ENCODE peak calls at places on chromosomes 3 and 15, in five cellular contexts. C is GM13976; H is nucleus accumbens; S is activated T-helper 1 cell treated with anti-CD3 and anti-CD28 coated beads, Interleukin-12 subunit alpha, Interleukin-12 subunit beta, Interleukin-2, Interleukin-4 antibody, amounts not matched to agents 30 ng/mL and 10 ng/mL and 1 ng/mL, durations not matched to agents 14 hours and 24 hours and 36 hours; O is GM03348. D is an unnamed sample.

GRCh38 chr3:13484861-13485590 is 4.9 kb downstream of the HDAC11 start:
- DNase-seq in C (no peak), H (peak; percentile 51), S (no peak), O (peak; percentile 49), D (no peak)

GRCh38 chr15:39953521-39953920 is 19.6 kb downstream of the EIF2AK4 start:
- DNase-seq in C (no peak), H (no peak), S (no peak), O (no peak), D (no peak)

GRCh38 chr3:197746214-197746613 is 3.5 kb upstream of the FYTTD1 start:
- DNase-seq in C (no peak), H (no peak), S (no peak), O (no peak), D (no peak)

GRCh38 chr3:87228316-87228715 is 1.2 kb downstream of the CHMP2B start:
- DNase-seq in C (no peak), H (no peak), S (no peak), O (peak; percentile 55), D (no peak)

GRCh38 chr15:69798481-69799315 is 299.0 kb downstream of the TLE3 start:
- DNase-seq in C (no peak), H (no peak), S (no peak), O (no peak), D (no peak)

GRCh38 chr3:129122697-129123055 is 1.1 kb upstream of the RAB43 start:
- DNase-seq in C (no peak), H (no peak), S (no peak), O (peak; percentile 33), D (no peak)

GRCh38 chr3:191762323-191762960 is 301.5 kb downstream of the PYDC2 start:
- DNase-seq in C (no peak), H (no peak), S (no peak), O (no peak), D (peak; percentile 74)

GRCh38 chr15:78810003-78810376 is 1.3 kb downstream of the ADAMTS7 start:
- DNase-seq in C (no peak), H (no peak), S (no peak), O (peak; percentile 27), D (no peak)

GRCh38 chr3:195768831-195769303 is 42.9 kb downstream of the MUC4 start:
- DNase-seq in C (no peak), H (no peak), S (no peak), O (peak; percentile 39), D (peak; percentile 6)

GRCh38 chr3:126995254-126995770 is 12.4 kb downstream of the PLXNA1 start:
- DNase-seq in C (no peak), H (no peak), S (no peak), O (no peak), D (no peak)

GRCh38 chr15:34079904-34080303 is 21.8 kb downstream of the EMC7 start:
- DNase-seq in C (no peak), H (no peak), S (no peak), O (no peak), D (no peak)

GRCh38 chr3:35673017-35673416 is 33.7 kb downstream of the ARPP21 start:
- DNase-seq in C (no peak), H (no peak), S (no peak), O (no peak), D (no peak)

GRCh38 chr3:187021748-187022402 is 91.5 kb downstream of the ST6GAL1 start:
- DNase-seq in C (peak; percentile 42), H (no peak), S (no peak), O (no peak), D (no peak)

GRCh38 chr15:73845507-73845906 is 27.9 kb upstream of the TBC1D21 start:
- DNase-seq in C (no peak), H (no peak), S (no peak), O (no peak), D (no peak)

GRCh38 chr3:45659661-45660566 is 29.3 kb upstream of the SACM1L start:
- DNase-seq in C (peak; percentile 53), H (peak; percentile 42), S (no peak), O (peak; percentile 80), D (peak; percentile 58)

GRCh38 chr3:11716576-11717250 is 73.0 kb upstream of the VGLL4 start:
- DNase-seq in C (no peak), H (no peak), S (no peak), O (no peak), D (no peak)

GRCh38 chr3:154310840-154311239 is 13.4 kb downstream of the DHX36 start:
- DNase-seq in C (no peak), H (no peak), S (no peak), O (peak; percentile 21), D (no peak)

GRCh38 chr3:112308151-112308911 is 14.3 kb upstream of the SLC9C1 start:
- DNase-seq in C (no peak), H (no peak), S (no peak), O (no peak), D (no peak)

GRCh38 chr3:13548696-13549512 is at the start of gene FBLN2:
- DNase-seq in C (no peak), H (no peak), S (peak; percentile 2), O (peak; percentile 98), D (no peak)

GRCh38 chr3:122101646-122102045 is 46.5 kb downstream of the CD86 start:
- DNase-seq in C (peak; percentile 26), H (no peak), S (no peak), O (peak; percentile 32), D (peak; percentile 40)

D was measured in stromal cell of bone marrow.